ENCODE peak calls at places on chromosomes 6 and 20, in five cellular contexts. One of them, this sample, is unnamed. For H3K4me1, the result is how much of the 10 kb centered on the place peaks cover.

GRCh38 chr6:72246926-72247325 is 360.6 kb downstream of the RIMS1 start:
- DNase-seq in A549: no peak
- DNase-seq in K562: peak
- DNase-seq in HepG2: peak
- DNase-seq in H1: no peak
- DNase-seq in this sample: no peak

GRCh38 chr6:39203804-39204495 is 25.3 kb downstream of the KCNK5 start:
- DNase-seq in A549: peak
- DNase-seq in K562: no peak
- DNase-seq in HepG2: no peak
- DNase-seq in H1: no peak
- DNase-seq in this sample: no peak

GRCh38 chr6:100228437-100229424 is 234.7 kb upstream of the MCHR2 start:
- DNase-seq in A549: peak
- DNase-seq in K562: peak
- DNase-seq in HepG2: peak
- DNase-seq in H1: peak
- DNase-seq in this sample: peak

GRCh38 chr6:27541212-27541931 is 68.5 kb upstream of the ZNF184 start:
- DNase-seq in A549: no peak
- DNase-seq in K562: peak
- DNase-seq in HepG2: peak
- DNase-seq in H1: no peak
- DNase-seq in this sample: peak

GRCh38 chr6:109793793-109794192 is 102.7 kb downstream of the FIG4 start:
- DNase-seq in A549: peak
- DNase-seq in K562: peak
- DNase-seq in HepG2: no peak
- DNase-seq in H1: no peak
- DNase-seq in this sample: peak

GRCh38 chr6:25689966-25690365 is 38.0 kb downstream of the SCGN start:
- DNase-seq in A549: no peak
- DNase-seq in K562: no peak
- DNase-seq in HepG2: no peak
- DNase-seq in H1: no peak
- DNase-seq in this sample: no peak

GRCh38 chr6:139230421-139230840 is 61.4 kb downstream of the TXLNB start:
- DNase-seq in A549: no peak
- DNase-seq in K562: no peak
- DNase-seq in HepG2: no peak
- DNase-seq in H1: no peak
- DNase-seq in this sample: no peak

GRCh38 chr6:3746119-3746691 is 5.3 kb downstream of the PXDC1 start:
- DNase-seq in A549: no peak
- DNase-seq in K562: no peak
- DNase-seq in HepG2: no peak
- DNase-seq in H1: no peak
- DNase-seq in this sample: no peak

DNA sequence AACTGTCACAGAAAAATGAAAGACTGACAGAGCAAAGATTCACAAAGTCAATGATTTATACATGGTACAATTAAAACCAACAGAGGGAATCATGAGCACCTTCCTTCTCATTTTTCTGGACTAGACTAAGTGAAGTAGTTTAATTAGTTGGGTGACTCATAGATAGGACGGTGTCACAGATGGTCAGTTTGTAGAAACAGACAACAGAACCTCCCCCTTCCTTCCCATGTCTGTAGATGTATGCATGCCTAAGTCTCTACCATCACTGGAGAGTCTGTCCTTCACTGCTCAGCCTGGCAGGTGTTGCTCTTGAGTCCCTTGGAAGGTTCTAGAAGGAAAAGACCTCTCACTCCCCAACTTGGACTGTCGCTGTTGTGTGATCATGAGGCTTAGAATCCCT is 75.4 kb upstream of the EEF1E1 start:
- DNase-seq in A549: no peak
- DNase-seq in K562: no peak
- DNase-seq in HepG2: no peak
- DNase-seq in H1: no peak
- DNase-seq in this sample: no peak
- TF ChIP-seq JUN in A549: no peak
- TF ChIP-seq JUN in K562: no peak
- TF ChIP-seq JUN in HepG2: no peak
- TF ChIP-seq JUN in H1: no peak
- TF ChIP-seq JUN in this sample: no peak

DNA sequence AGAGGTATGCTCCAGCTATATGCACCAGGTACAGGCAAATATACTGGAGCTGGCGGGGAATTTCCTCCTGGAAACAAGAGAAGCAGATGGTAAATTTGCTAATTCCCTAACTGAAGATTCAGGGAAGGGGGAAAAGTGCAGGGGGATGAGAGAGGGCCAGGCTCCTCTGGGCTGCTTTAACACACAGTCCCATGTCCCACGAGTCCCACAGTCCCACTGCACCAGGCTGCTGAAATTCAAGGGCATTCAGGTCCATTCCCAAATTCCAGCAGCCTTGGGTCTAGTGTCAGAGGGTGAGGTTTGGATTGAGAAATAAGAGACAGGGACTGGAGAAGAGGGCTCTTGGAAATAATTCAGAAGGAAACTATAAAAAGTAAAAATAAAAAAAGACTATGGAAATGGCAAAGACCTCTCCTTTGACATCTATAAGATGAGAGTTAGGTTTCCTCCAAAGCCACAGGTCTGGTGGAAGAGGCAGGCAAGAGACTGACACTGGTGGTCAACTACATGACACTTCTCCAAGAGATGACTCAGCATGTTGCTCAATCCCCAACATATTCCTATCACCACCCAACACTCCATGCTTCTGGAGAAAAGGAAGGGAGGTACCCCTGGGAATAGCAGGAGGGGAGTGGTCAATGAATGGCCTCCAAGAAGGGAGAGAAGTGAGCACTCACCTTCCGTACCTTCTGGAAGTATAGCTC is 69.2 kb downstream of the TRAM2 start:
- DNase-seq in A549: no peak
- DNase-seq in K562: peak
- DNase-seq in HepG2: no peak
- DNase-seq in H1: no peak
- DNase-seq in this sample: no peak
- H3K4me1 ChIP-seq in A549: half or more
- H3K4me1 ChIP-seq in K562: half or more
- H3K4me1 ChIP-seq in HepG2: under half
- H3K4me1 ChIP-seq in H1: under half
- H3K4me1 ChIP-seq in this sample: half or more

DNA sequence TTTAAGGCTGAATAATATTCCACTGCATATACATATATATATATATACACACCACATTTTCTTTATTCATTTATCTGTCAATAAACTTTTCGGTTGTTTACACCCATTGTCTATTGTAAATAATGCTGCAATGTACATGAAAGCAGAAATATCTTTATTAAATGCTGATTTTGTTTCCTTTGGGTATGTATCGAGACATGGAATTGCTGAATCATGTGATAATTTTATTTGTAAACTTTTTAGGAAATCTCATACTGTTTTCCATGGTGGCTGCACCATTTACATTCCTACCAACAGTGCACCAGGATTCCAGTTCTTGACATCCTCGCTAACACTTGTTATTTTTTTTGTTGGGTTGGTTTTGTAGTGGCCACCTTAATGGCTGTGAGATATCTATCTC is 14.1 kb upstream of the HLA-DOA start:
- DNase-seq in A549: no peak
- DNase-seq in K562: no peak
- DNase-seq in HepG2: no peak
- DNase-seq in H1: no peak
- DNase-seq in this sample: no peak
- TF ChIP-seq MAX in A549: no peak
- TF ChIP-seq MAX in K562: no peak
- TF ChIP-seq MAX in HepG2: no peak
- TF ChIP-seq MAX in H1: no peak
- TF ChIP-seq MAX in this sample: no peak

GRCh38 chr6:128597004-128597403 is 76.6 kb upstream of the PTPRK start:
- DNase-seq in A549: no peak
- DNase-seq in K562: no peak
- DNase-seq in HepG2: no peak
- DNase-seq in H1: no peak
- DNase-seq in this sample: no peak
- TF ChIP-seq JUN in A549: no peak
- TF ChIP-seq JUN in K562: no peak
- TF ChIP-seq JUN in HepG2: no peak
- TF ChIP-seq JUN in H1: no peak
- TF ChIP-seq JUN in this sample: no peak

DNA sequence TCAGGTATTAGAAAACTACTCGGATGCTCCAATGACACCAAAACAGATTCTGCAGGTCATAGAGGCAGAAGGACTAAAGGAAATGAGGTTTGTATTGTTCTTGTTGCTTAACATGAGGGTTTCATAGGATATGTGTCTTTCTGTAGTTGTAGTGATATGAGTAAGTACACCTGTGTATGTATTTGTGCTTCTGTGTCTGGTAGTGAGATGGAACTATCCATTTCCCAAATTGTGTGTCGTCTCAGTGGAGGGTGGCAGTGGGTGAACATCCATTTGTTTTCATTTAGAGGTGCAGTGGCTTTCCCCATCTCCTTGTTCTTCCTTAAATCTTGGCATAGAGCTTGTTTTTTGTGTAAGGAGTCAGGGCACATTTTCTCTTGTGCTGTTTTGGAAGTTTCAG is 8.2 kb downstream of the ASXL1 start:
- DNase-seq in A549: no peak
- DNase-seq in K562: no peak
- DNase-seq in HepG2: no peak
- DNase-seq in H1: no peak
- DNase-seq in this sample: no peak
- H3K4me1 ChIP-seq in A549: half or more
- H3K4me1 ChIP-seq in K562: under half
- H3K4me1 ChIP-seq in HepG2: half or more
- H3K4me1 ChIP-seq in H1: under half
- H3K4me1 ChIP-seq in this sample: under half

GRCh38 chr20:8020314-8021079 is 936 bp upstream of the TMX4 start:
- DNase-seq in A549: no peak
- DNase-seq in K562: no peak
- DNase-seq in HepG2: peak
- DNase-seq in H1: no peak
- DNase-seq in this sample: no peak
- TF ChIP-seq MAX in A549: no peak
- TF ChIP-seq MAX in K562: no peak
- TF ChIP-seq MAX in HepG2: no peak
- TF ChIP-seq MAX in H1: no peak
- TF ChIP-seq MAX in this sample: no peak

DNA sequence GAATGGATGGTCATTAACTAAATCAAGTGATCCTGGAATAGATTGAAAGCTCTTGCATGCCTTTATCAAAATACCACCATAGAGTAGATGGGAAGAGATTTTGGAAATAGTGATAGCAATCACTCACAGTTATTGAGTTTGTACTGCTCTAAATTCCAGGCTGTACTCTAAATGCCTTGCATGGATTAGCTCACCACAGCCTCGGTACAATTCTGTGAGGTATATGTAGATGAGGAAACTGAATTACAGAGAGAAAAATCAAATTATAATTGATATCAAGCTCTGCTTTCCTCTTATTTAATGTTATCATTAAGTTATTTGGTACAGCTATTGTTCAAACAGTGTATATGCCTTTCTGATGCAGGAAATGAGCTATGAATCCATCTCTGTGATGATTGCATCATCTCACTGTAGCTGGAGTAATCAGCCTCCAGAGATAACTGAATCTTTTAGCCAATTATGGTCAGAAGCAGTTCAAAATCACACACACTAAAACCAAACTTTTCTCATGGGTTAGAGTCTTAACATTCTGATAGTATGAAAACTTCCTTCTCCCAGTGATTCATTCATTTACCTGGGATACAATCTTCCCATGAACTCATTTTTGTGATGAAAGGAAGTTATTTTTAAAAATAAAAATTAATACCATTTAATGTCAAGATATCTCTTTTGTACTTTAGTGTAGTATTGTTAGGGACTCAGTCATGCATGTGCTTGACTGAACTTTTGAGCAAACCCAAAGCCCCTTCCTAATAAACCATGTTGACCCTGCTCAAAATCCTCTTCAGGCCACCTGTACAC is 52.1 kb downstream of the RNF217 start:
- DNase-seq in A549: no peak
- DNase-seq in K562: peak
- DNase-seq in HepG2: no peak
- DNase-seq in H1: no peak
- DNase-seq in this sample: peak
- TF ChIP-seq JUN in A549: no peak
- TF ChIP-seq JUN in K562: no peak
- TF ChIP-seq JUN in HepG2: no peak
- TF ChIP-seq JUN in H1: no peak
- TF ChIP-seq JUN in this sample: peak

GRCh38 chr20:44570369-44570768 is 12.0 kb upstream of the PKIG start:
- DNase-seq in A549: no peak
- DNase-seq in K562: no peak
- DNase-seq in HepG2: no peak
- DNase-seq in H1: no peak
- DNase-seq in this sample: no peak
- H3K4me1 ChIP-seq in A549: under half
- H3K4me1 ChIP-seq in K562: under half
- H3K4me1 ChIP-seq in HepG2: under half
- H3K4me1 ChIP-seq in H1: under half
- H3K4me1 ChIP-seq in this sample: under half